ENCODE peak calls at places on chromosomes 3 and 15, in six cellular contexts. E, O, V, D, G and R are unnamed samples.

GRCh38 chr3:152458725-152459515 is 190.2 kb downstream of the MBNL1 start:
- ATAC-seq in E (no peak), O (no peak), V (no peak), D (no peak), G (no peak), R (peak)

GRCh38 chr3:176362191-176362731 is 835.0 kb downstream of the TBL1XR1 start:
- ATAC-seq in E (peak), O (no peak), V (no peak), D (no peak), G (no peak), R (no peak)

GRCh38 chr3:71704915-71705314 is 20.3 kb downstream of the EIF4E3 start:
- ATAC-seq in E (no peak), O (peak), V (no peak), D (no peak), G (peak), R (no peak)

GRCh38 chr15:75680007-75680789 is 32.5 kb downstream of the CSPG4 start:
- ATAC-seq in E (no peak), O (no peak), V (no peak), D (no peak), G (no peak), R (no peak)

GRCh38 chr3:79140718-79141117 is 627.1 kb downstream of the ROBO1 start:
- ATAC-seq in E (no peak), O (no peak), V (no peak), D (no peak), G (no peak), R (no peak)

GRCh38 chr15:27851811-27852210 is 247.3 kb downstream of the OCA2 start:
- ATAC-seq in E (no peak), O (no peak), V (no peak), D (no peak), G (no peak), R (no peak)

GRCh38 chr15:38554354-38554753 is 10.3 kb downstream of the RASGRP1 start:
- ATAC-seq in E (peak), O (no peak), V (no peak), D (no peak), G (peak), R (peak)

GRCh38 chr15:77033729-77034619 is 36.9 kb downstream of the TSPAN3 start:
- ATAC-seq in E (no peak), O (no peak), V (no peak), D (no peak), G (no peak), R (no peak)

GRCh38 chr15:85688703-85689102 is 106.0 kb downstream of the KLHL25 start:
- ATAC-seq in E (no peak), O (no peak), V (no peak), D (peak), G (no peak), R (no peak)

GRCh38 chr3:122389892-122390291 is 5.9 kb downstream of the FAM162A start:
- ATAC-seq in E (no peak), O (no peak), V (no peak), D (no peak), G (no peak), R (no peak)

GRCh38 chr3:116111765-116112164 is 333.5 kb downstream of the LSAMP start:
- ATAC-seq in E (no peak), O (no peak), V (no peak), D (no peak), G (no peak), R (no peak)

GRCh38 chr3:45906681-45907220 is 20.4 kb downstream of the CCR9 start:
- ATAC-seq in E (no peak), O (peak), V (no peak), D (peak), G (peak), R (no peak)

GRCh38 chr3:100449214-100449613 is 43.2 kb upstream of the TMEM45A start:
- ATAC-seq in E (no peak), O (no peak), V (no peak), D (no peak), G (no peak), R (no peak)

GRCh38 chr3:189099031-189099471 is 72.7 kb upstream of the TPRG1 start:
- ATAC-seq in E (no peak), O (peak), V (peak), D (peak), G (peak), R (no peak)

GRCh38 chr3:7800006-7800780 is 701.4 kb upstream of the LMCD1 start:
- ATAC-seq in E (no peak), O (no peak), V (peak), D (no peak), G (no peak), R (no peak)

GRCh38 chr15:73981761-73982222 is 10.3 kb downstream of the STOML1 start:
- ATAC-seq in E (peak), O (no peak), V (no peak), D (peak), G (peak), R (peak)

GRCh38 chr3:45607790-45608189 is 13.2 kb downstream of the LIMD1 start:
- ATAC-seq in E (no peak), O (peak), V (peak), D (no peak), G (peak), R (no peak)

GRCh38 chr3:48015451-48016182 is 599 bp downstream of the MAP4 start:
- ATAC-seq in E (no peak), O (peak), V (no peak), D (peak), G (no peak), R (no peak)

GRCh38 chr3:21020681-21021080 is 730.3 kb downstream of the ZNF385D start:
- ATAC-seq in E (no peak), O (no peak), V (no peak), D (no peak), G (no peak), R (no peak)